ENCODE peak calls at places on chromosome X, in eight cellular contexts. Z, P, S, I, O, R, K and J are unnamed samples.

GRCh38 chrX:77003956-77004355 is 443.2 kb upstream of the FGF16 start:
- DNase-seq in Z (no peak), P (no peak), S (no peak), I (no peak), O (no peak), R (peak), K (no peak), J (no peak)

GRCh38 chrX:119516157-119516702 is 48.0 kb downstream of the SLC25A5 start:
- DNase-seq in Z (peak), P (peak), S (no peak), I (peak), O (no peak), R (peak), K (no peak), J (no peak)

GRCh38 chrX:38061335-38061734 is 55.0 kb downstream of the SYTL5 start:
- DNase-seq in Z (no peak), P (no peak), S (no peak), I (no peak), O (no peak), R (peak), K (no peak), J (no peak)

GRCh38 chrX:53084043-53084570 is 1.9 kb downstream of the TSPYL2 start:
- DNase-seq in Z (no peak), P (no peak), S (no peak), I (no peak), O (peak), R (peak), K (no peak), J (no peak)

GRCh38 chrX:103498786-103499185 is 20.5 kb downstream of the RAB40A start:
- DNase-seq in Z (no peak), P (no peak), S (no peak), I (no peak), O (no peak), R (no peak), K (no peak), J (no peak)

GRCh38 chrX:114178126-114178525 is 405.8 kb upstream of the HTR2C start:
- DNase-seq in Z (no peak), P (no peak), S (no peak), I (no peak), O (no peak), R (no peak), K (no peak), J (no peak)

GRCh38 chrX:122087353-122087752 is 1039.9 kb downstream of the GLUD2 start:
- DNase-seq in Z (no peak), P (no peak), S (no peak), I (no peak), O (no peak), R (peak), K (no peak), J (no peak)

GRCh38 chrX:56978172-56978571 is 17.2 kb downstream of the SPIN3 start:
- DNase-seq in Z (peak), P (no peak), S (no peak), I (peak), O (no peak), R (peak), K (no peak), J (no peak)

GRCh38 chrX:110985470-110985869 is 110.5 kb upstream of the PAK3 start:
- DNase-seq in Z (no peak), P (no peak), S (no peak), I (no peak), O (no peak), R (no peak), K (no peak), J (no peak)

GRCh38 chrX:104270212-104270611 is 15.5 kb upstream of the ESX1 start:
- DNase-seq in Z (no peak), P (no peak), S (no peak), I (no peak), O (no peak), R (no peak), K (no peak), J (no peak)

GRCh38 chrX:29662759-29663503 is 552.4 kb upstream of the MAGEB2 start:
- DNase-seq in Z (peak), P (peak), S (peak), I (no peak), O (no peak), R (peak), K (no peak), J (no peak)

GRCh38 chrX:135484636-135485289 is 35.7 kb upstream of the INTS6L start:
- DNase-seq in Z (no peak), P (peak), S (peak), I (no peak), O (no peak), R (peak), K (no peak), J (no peak)

GRCh38 chrX:97705936-97706335 is 822.2 kb downstream of the RPA4 start:
- DNase-seq in Z (no peak), P (no peak), S (peak), I (no peak), O (no peak), R (no peak), K (no peak), J (no peak)

GRCh38 chrX:149267878-149268813 is 237.0 kb downstream of the IDS start:
- DNase-seq in Z (no peak), P (no peak), S (no peak), I (no peak), O (no peak), R (peak), K (no peak), J (no peak)

GRCh38 chrX:6667048-6667768 is 132.3 kb upstream of the VCX3A start:
- DNase-seq in Z (no peak), P (no peak), S (no peak), I (no peak), O (no peak), R (no peak), K (no peak), J (no peak)

GRCh38 chrX:50448565-50448964 is 22.1 kb downstream of the DGKK start:
- DNase-seq in Z (peak), P (no peak), S (no peak), I (no peak), O (no peak), R (peak), K (no peak), J (no peak)

GRCh38 chrX:72054776-72055495 is 76.8 kb downstream of the RTL5 start:
- DNase-seq in Z (no peak), P (no peak), S (no peak), I (no peak), O (peak), R (no peak), K (no peak), J (peak)

GRCh38 chrX:141936080-141936479 is 32.4 kb downstream of the MAGEC1 start:
- DNase-seq in Z (no peak), P (no peak), S (no peak), I (no peak), O (no peak), R (no peak), K (no peak), J (no peak)

GRCh38 chrX:19886888-19887531 is 390 bp downstream of the SH3KBP1 start:
- DNase-seq in Z (peak), P (no peak), S (no peak), I (no peak), O (no peak), R (no peak), K (peak), J (peak)

GRCh38 chrX:126509917-126510316 is 42.7 kb downstream of the DCAF12L1 start:
- DNase-seq in Z (no peak), P (no peak), S (no peak), I (no peak), O (no peak), R (no peak), K (no peak), J (no peak)

GRCh38 chrX:17082831-17083230 is 136.4 kb downstream of the REPS2 start:
- DNase-seq in Z (peak), P (no peak), S (no peak), I (no peak), O (no peak), R (peak), K (no peak), J (no peak)

GRCh38 chrX:150200820-150201287 is 162.3 kb upstream of the MAMLD1 start:
- DNase-seq in Z (peak), P (peak), S (peak), I (no peak), O (peak), R (peak), K (peak), J (peak)

GRCh38 chrX:40844476-40844875 is 109.1 kb upstream of the MED14 start:
- DNase-seq in Z (no peak), P (no peak), S (no peak), I (no peak), O (no peak), R (no peak), K (no peak), J (no peak)

GRCh38 chrX:119573222-119573621 is 1.1 kb upstream of the UBE2A start:
- DNase-seq in Z (no peak), P (no peak), S (no peak), I (no peak), O (no peak), R (no peak), K (no peak), J (no peak)

GRCh38 chrX:132591719-132592275 is 103.0 kb upstream of the MBNL3 start:
- DNase-seq in Z (no peak), P (no peak), S (no peak), I (no peak), O (no peak), R (no peak), K (no peak), J (no peak)

GRCh38 chrX:74613350-74614192 is 853 bp downstream of the RLIM start:
- DNase-seq in Z (peak), P (no peak), S (no peak), I (no peak), O (no peak), R (peak), K (no peak), J (peak)

GRCh38 chrX:91434351-91435168 is at the start of gene PABPC5:
- DNase-seq in Z (no peak), P (no peak), S (peak), I (no peak), O (peak), R (peak), K (peak), J (peak)

GRCh38 chrX:123311486-123311885 is 127.4 kb downstream of the GRIA3 start:
- DNase-seq in Z (no peak), P (no peak), S (no peak), I (no peak), O (no peak), R (no peak), K (no peak), J (no peak)

GRCh38 chrX:3143043-3143799 is 102.0 kb downstream of the ARSF start:
- DNase-seq in Z (no peak), P (no peak), S (no peak), I (no peak), O (no peak), R (no peak), K (no peak), J (no peak)

GRCh38 chrX:115559672-115560071 is 1.3 kb upstream of the PLS3 start:
- DNase-seq in Z (peak), P (no peak), S (no peak), I (no peak), O (no peak), R (no peak), K (no peak), J (no peak)

GRCh38 chrX:74490249-74490648 is 69.0 kb downstream of the SLC16A2 start:
- DNase-seq in Z (no peak), P (no peak), S (no peak), I (no peak), O (no peak), R (no peak), K (no peak), J (no peak)

GRCh38 chrX:134484039-134484438 is 24.1 kb downstream of the HPRT1 start:
- DNase-seq in Z (peak), P (peak), S (peak), I (no peak), O (no peak), R (peak), K (no peak), J (no peak)

GRCh38 chrX:136586386-136586785 is 54.4 kb downstream of the VGLL1 start:
- DNase-seq in Z (no peak), P (no peak), S (no peak), I (peak), O (no peak), R (peak), K (no peak), J (no peak)

GRCh38 chrX:131901581-131901980 is 121.5 kb upstream of the STK26 start:
- DNase-seq in Z (no peak), P (no peak), S (no peak), I (no peak), O (no peak), R (no peak), K (no peak), J (no peak)

GRCh38 chrX:79133897-79134296 is 10.6 kb upstream of the GPR174 start:
- DNase-seq in Z (no peak), P (no peak), S (no peak), I (no peak), O (no peak), R (peak), K (no peak), J (no peak)

GRCh38 chrX:71181558-71181909 is 36.9 kb downstream of the NLGN3 start:
- DNase-seq in Z (no peak), P (no peak), S (no peak), I (peak), O (no peak), R (no peak), K (no peak), J (peak)

GRCh38 chrX:111555559-111555958 is 44.1 kb downstream of the SERTM2 start:
- DNase-seq in Z (no peak), P (no peak), S (no peak), I (no peak), O (no peak), R (no peak), K (no peak), J (no peak)

GRCh38 chrX:131146702-131147101 is 88.6 kb downstream of the ARHGAP36 start:
- DNase-seq in Z (no peak), P (no peak), S (no peak), I (no peak), O (no peak), R (no peak), K (no peak), J (no peak)

GRCh38 chrX:25001808-25002657 is 13.7 kb downstream of the ARX start:
- DNase-seq in Z (no peak), P (no peak), S (no peak), I (no peak), O (no peak), R (no peak), K (no peak), J (no peak)
- H3K4me3 ChIP-seq in Z (no peak), P (no peak), S (no peak), I (no peak), O (no peak), R (no peak), K (no peak), J (no peak)

DNA sequence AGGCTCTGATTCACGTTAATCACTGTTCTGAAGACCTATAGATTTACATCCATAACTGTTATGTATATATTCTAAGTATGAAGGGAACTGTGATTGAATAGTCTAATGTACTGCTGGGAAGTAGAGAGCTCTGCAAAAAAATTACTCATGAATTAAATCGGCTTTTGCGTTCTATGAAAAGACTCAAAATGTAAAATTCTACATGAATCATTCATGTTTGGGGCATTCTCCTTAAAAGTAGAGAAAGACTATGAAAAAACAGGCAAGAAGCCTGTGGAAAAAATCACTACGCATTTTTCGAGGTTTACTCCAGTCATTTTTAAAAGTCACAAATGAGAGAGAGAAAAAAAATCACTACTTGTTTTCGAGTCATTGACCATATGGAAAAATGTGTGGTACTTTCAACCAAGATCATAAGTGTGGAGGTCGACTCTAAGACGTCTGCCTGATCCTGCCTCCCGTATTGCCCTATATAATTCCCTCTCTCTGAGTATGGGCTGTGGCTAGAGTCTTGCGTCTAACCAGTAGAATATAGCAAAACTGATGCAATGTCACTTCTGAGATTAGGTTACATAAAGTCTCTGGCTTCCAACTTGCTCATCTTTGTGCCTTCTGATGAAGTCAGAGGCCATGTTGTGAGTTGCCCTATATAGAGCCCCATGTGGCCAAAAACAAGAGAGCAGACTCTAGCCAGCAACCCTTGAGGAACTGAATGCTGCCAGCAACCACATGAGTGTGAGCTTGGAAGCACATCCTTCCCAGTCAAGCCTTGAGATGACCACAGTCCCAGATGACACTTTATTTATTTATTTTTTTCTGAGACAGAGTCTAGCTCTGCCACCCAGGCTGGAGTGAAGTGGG is 32.1 kb upstream of the VEGFD start:
- DNase-seq in Z (no peak), P (no peak), S (no peak), I (no peak), O (no peak), R (peak), K (no peak), J (no peak)
- TF ChIP-seq CTCF in Z (no peak), P (no peak), S (no peak), I (no peak), O (no peak), R (no peak), K (no peak), J (no peak)

GRCh38 chrX:45803383-45803921 is 602.8 kb upstream of the DIPK2B start:
- DNase-seq in Z (no peak), P (peak), S (peak), I (no peak), O (no peak), R (peak), K (no peak), J (no peak)

GRCh38 chrX:45801554-45801953 is 600.9 kb upstream of the DIPK2B start:
- DNase-seq in Z (no peak), P (no peak), S (no peak), I (no peak), O (no peak), R (peak), K (no peak), J (no peak)

GRCh38 chrX:45794995-45795337 is 594.3 kb upstream of the DIPK2B start:
- DNase-seq in Z (no peak), P (no peak), S (no peak), I (no peak), O (no peak), R (no peak), K (no peak), J (no peak)

GRCh38 chrX:45795546-45795945 is 594.9 kb upstream of the DIPK2B start:
- DNase-seq in Z (no peak), P (no peak), S (no peak), I (no peak), O (no peak), R (no peak), K (no peak), J (no peak)

GRCh38 chrX:45799576-45799975 is 598.9 kb upstream of the DIPK2B start:
- DNase-seq in Z (no peak), P (no peak), S (no peak), I (no peak), O (no peak), R (no peak), K (no peak), J (no peak)
- H3K4me3 ChIP-seq in Z (no peak), P (peak), S (no peak), I (no peak), O (no peak), R (no peak), K (no peak), J (no peak)

GRCh38 chrX:80181079-80181478 is 166.5 kb downstream of the TBX22 start:
- DNase-seq in Z (no peak), P (no peak), S (no peak), I (no peak), O (no peak), R (no peak), K (no peak), J (no peak)
- TF ChIP-seq CTCF in Z (no peak), P (peak), S (no peak), I (no peak), O (peak), R (peak), K (no peak), J (no peak)

DNA sequence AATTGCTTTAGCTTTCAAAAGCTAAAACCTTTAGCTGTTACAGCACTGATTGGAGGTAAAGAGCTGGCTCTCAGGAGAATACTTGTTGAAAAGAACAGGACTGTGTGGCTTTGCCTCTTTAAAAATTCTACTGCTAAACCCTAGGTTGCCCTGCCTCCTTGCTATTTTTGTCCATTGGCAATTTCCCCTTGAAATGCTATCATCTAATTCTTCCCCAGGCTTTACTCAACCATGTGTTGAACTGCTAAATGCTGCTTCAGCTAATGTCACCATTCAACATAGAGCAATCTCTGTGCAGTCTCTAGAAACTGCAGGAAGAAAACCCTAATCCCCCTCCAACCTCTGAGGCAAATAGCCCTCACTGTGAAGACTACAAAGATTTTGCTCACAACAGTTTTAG is 203.7 kb upstream of the ARX start:
- DNase-seq in Z (no peak), P (no peak), S (no peak), I (no peak), O (no peak), R (no peak), K (no peak), J (no peak)
- H3K4me3 ChIP-seq in Z (no peak), P (no peak), S (no peak), I (no peak), O (no peak), R (no peak), K (no peak), J (no peak)

DNA sequence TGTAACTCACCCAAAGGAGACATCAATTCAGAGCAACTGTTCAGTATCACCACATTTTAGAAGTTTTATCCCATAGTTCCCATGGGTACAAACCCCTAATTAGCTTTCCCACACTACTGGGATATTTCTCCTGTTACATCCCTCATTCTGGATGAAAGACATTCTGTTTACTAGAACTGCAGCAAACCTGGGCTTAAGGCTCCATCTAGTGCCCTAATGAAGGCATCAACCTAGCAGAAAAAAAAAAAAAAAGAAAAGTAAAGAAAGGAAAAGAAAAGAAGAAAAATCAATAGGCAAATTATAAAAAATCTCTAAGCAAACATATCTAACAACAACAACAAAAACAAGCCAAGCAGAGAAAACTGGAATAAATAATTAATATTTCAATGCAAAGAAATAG is 133.7 kb upstream of the CPXCR1 start:
- DNase-seq in Z (no peak), P (no peak), S (no peak), I (no peak), O (no peak), R (peak), K (no peak), J (no peak)
- TF ChIP-seq CTCF in Z (no peak), P (peak), S (no peak), I (no peak), O (peak), R (peak), K (peak), J (no peak)